ENCODE peak calls at places on chromosomes 11 and 22, in six cellular contexts. W is SJSA1; B is CD4-positive, alpha-beta memory T cell; T is activated naive CD8-positive, alpha-beta T cell treated with anti-CD3 and anti-CD28 coated beads, Interleukin-2, amount 50 U/mL, for 24 hours; L is body of pancreas; R is frontal cortex. Q is an unnamed sample.

GRCh38 chr11:57426754-57427691 is at the start of gene SLC43A3:
- DNase-seq in W (peak), B (peak), T (peak), L (peak), R (no peak), Q (peak)

GRCh38 chr22:23836692-23837495 is 1.9 kb downstream of the DERL3 start:
- DNase-seq in W (no peak), B (no peak), T (no peak), L (no peak), R (no peak), Q (no peak)

GRCh38 chr22:49349841-49350381 is 477.8 kb downstream of the BRD1 start:
- DNase-seq in W (no peak), B (no peak), T (no peak), L (no peak), R (no peak), Q (no peak)

GRCh38 chr11:70365536-70365912 is 32.8 kb upstream of the CTTN start:
- DNase-seq in W (no peak), B (no peak), T (no peak), L (no peak), R (no peak), Q (no peak)

GRCh38 chr11:1682225-1682901 is 14.6 kb upstream of the KRTAP5-6 start:
- DNase-seq in W (no peak), B (no peak), T (no peak), L (no peak), R (no peak), Q (no peak)

GRCh38 chr11:8757047-8757446 is 74.5 kb downstream of the RPL27A start:
- DNase-seq in W (no peak), B (no peak), T (no peak), L (no peak), R (no peak), Q (no peak)

GRCh38 chr11:31802990-31803812 is 7.9 kb downstream of the PAX6 start:
- DNase-seq in W (no peak), B (no peak), T (no peak), L (no peak), R (peak), Q (no peak)

GRCh38 chr11:36411202-36411640 is 98.9 kb downstream of the TRAF6 start:
- DNase-seq in W (no peak), B (no peak), T (peak), L (no peak), R (no peak), Q (no peak)

GRCh38 chr11:2585566-2586090 is 114.2 kb downstream of the KCNQ1OT1 start:
- DNase-seq in W (no peak), B (no peak), T (no peak), L (peak), R (peak), Q (no peak)

GRCh38 chr11:1435820-1436467 is 46.2 kb downstream of the BRSK2 start:
- DNase-seq in W (no peak), B (no peak), T (peak), L (no peak), R (no peak), Q (no peak)

GRCh38 chr11:34633990-34634725 is 13.3 kb downstream of the EHF start:
- DNase-seq in W (no peak), B (no peak), T (no peak), L (peak), R (no peak), Q (peak)

GRCh38 chr22:43530864-43531201 is 119.0 kb downstream of the MPPED1 start:
- DNase-seq in W (no peak), B (no peak), T (no peak), L (no peak), R (peak), Q (no peak)

GRCh38 chr11:27839226-27839913 is 139.1 kb upstream of the BDNF start:
- DNase-seq in W (peak), B (no peak), T (no peak), L (no peak), R (no peak), Q (peak)

GRCh38 chr11:9607511-9607899 is 34.0 kb downstream of the WEE1 start:
- DNase-seq in W (no peak), B (no peak), T (no peak), L (no peak), R (no peak), Q (no peak)

GRCh38 chr11:33002143-33002542 is 13.5 kb upstream of the DEPDC7 start:
- DNase-seq in W (no peak), B (no peak), T (no peak), L (no peak), R (no peak), Q (no peak)

GRCh38 chr11:44309483-44310197 is at the start of gene ALX4:
- DNase-seq in W (peak), B (no peak), T (peak), L (peak), R (no peak), Q (no peak)

GRCh38 chr22:38704568-38705234 is 1.0 kb upstream of the GTPBP1 start:
- DNase-seq in W (no peak), B (no peak), T (no peak), L (no peak), R (no peak), Q (no peak)

GRCh38 chr22:41197808-41198585 is 7.1 kb upstream of the L3MBTL2 start:
- DNase-seq in W (peak), B (peak), T (peak), L (peak), R (no peak), Q (no peak)

GRCh38 chr11:46006418-46007070 is 84.1 kb downstream of the LARGE2 start:
- DNase-seq in W (peak), B (peak), T (no peak), L (peak), R (peak), Q (peak)

GRCh38 chr11:110198031-110198729 is 98.2 kb downstream of the RDX start:
- DNase-seq in W (peak), B (no peak), T (no peak), L (no peak), R (no peak), Q (no peak)

GRCh38 chr11:65352783-65353182 is 1.8 kb upstream of the TIGD3 start:
- DNase-seq in W (peak), B (no peak), T (no peak), L (no peak), R (no peak), Q (no peak)